ENCODE peak calls at places on chromosomes 3 and 15, in six cellular contexts. M, U, L, V, B and E are unnamed samples.
A peak's percentile ranks its signal among the peaks of the same experiment; 100 is the strongest.

GRCh38 chr3:105676621-105677300 is 192.1 kb downstream of the CBLB start:
- DNase-seq in M (no peak), U (no peak), L (no peak), V (no peak), B (no peak), E (no peak)

GRCh38 chr3:31981206-31982181 is at the start of the genes OSBPL10 and ZNF860:
- DNase-seq in M (peak; percentile 53), U (peak; percentile 74), L (peak; percentile 28), V (peak; percentile 73), B (peak; percentile 95), E (peak; percentile 87)

GRCh38 chr3:16124636-16125035 is 49.8 kb upstream of the GALNT15 start:
- DNase-seq in M (no peak), U (no peak), L (no peak), V (no peak), B (no peak), E (no peak)

GRCh38 chr3:138867996-138868395 is 33.3 kb upstream of the PIK3CB start:
- DNase-seq in M (no peak), U (no peak), L (no peak), V (no peak), B (peak; percentile 59), E (no peak)

GRCh38 chr3:111151438-111151837 is 79.8 kb downstream of the NECTIN3 start:
- DNase-seq in M (no peak), U (no peak), L (no peak), V (peak; percentile 27), B (no peak), E (no peak)

GRCh38 chr15:40594429-40594836 is 384 bp downstream of the KNL1 start:
- DNase-seq in M (peak; percentile 54), U (peak; percentile 71), L (peak; percentile 83), V (peak; percentile 38), B (no peak), E (peak; percentile 17)

GRCh38 chr3:101849714-101850326 is 506 bp downstream of the NFKBIZ start:
- DNase-seq in M (no peak), U (peak; percentile 55), L (peak; percentile 55), V (no peak), B (peak; percentile 40), E (peak; percentile 69)

GRCh38 chr3:79297242-79297641 is 470.6 kb downstream of the ROBO1 start:
- DNase-seq in M (no peak), U (no peak), L (no peak), V (peak; percentile 51), B (peak; percentile 31), E (no peak)

GRCh38 chr3:15637131-15637951 is 35.8 kb downstream of the BTD start:
- DNase-seq in M (no peak), U (no peak), L (no peak), V (no peak), B (peak; percentile 76), E (no peak)

GRCh38 chr3:150469031-150469930 is 61.2 kb downstream of the TSC22D2 start:
- DNase-seq in M (peak; percentile 80), U (no peak), L (peak; percentile 89), V (peak; percentile 39), B (peak; percentile 88), E (peak; percentile 9)
- TF ChIP-seq JUN in M (no peak), U (no peak), L (peak; percentile 95), V (no peak), B (peak; percentile 90), E (no peak)

DNA sequence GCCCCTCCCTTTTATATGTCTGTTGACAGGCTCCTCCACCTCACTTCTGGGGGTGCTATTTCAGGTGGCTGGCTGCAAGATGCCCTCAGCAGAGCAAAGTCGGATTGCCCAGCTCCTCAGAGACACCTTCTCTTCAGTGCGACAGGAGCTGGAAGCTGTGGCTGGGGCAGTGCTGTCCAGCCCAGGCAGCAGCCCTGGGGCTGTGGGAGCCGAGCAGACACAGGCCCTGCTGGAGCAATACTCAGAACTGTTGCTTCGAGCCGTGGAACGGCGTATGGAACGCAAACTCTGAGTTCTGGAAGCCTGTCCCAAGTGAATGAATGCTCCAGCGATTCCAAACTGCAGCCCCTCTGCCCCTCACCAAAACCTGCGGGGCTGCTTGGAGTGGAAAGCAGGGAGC is 2.7 kb upstream of the JMJD7 start:
- DNase-seq in M (no peak), U (no peak), L (no peak), V (no peak), B (no peak), E (no peak)
- TF ChIP-seq JUN in M (no peak), U (no peak), L (no peak), V (no peak), B (no peak), E (no peak)

GRCh38 chr15:51783967-51784366 is 32.6 kb downstream of the TMOD2 start:
- DNase-seq in M (no peak), U (no peak), L (no peak), V (no peak), B (no peak), E (no peak)

GRCh38 chr15:51781506-51781905 is 30.1 kb downstream of the TMOD2 start:
- DNase-seq in M (no peak), U (no peak), L (no peak), V (no peak), B (no peak), E (no peak)

GRCh38 chr15:51776952-51777574 is 25.7 kb downstream of the TMOD2 start:
- DNase-seq in M (peak; percentile 88), U (peak; percentile 67), L (peak; percentile 87), V (peak; percentile 74), B (peak; percentile 80), E (peak; percentile 63)

GRCh38 chr15:51782357-51782896 is 31.0 kb downstream of the TMOD2 start:
- DNase-seq in M (peak; percentile 54), U (no peak), L (peak; percentile 52), V (no peak), B (peak; percentile 25), E (no peak)

DNA sequence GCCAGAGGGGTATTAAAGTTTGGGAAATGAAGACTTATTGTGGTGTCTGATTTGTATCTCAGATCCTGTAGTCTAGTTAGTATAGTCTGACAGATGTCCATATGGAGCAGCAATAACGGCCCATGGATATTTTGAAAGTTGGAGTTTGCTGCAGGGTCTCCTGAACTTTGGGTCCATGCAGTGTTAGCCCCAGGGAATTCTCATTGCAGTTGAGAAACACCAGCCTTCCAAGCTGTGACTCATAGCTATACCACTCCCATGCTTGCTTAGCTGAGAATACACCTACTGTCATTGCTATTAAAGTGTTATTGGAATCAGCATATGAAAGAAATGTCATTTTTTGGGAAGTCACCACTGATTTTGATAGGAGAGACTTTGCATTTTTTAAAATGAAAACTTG is 29.2 kb downstream of the TMOD2 start:
- DNase-seq in M (no peak), U (no peak), L (no peak), V (no peak), B (no peak), E (no peak)
- TF ChIP-seq JUN in M (no peak), U (no peak), L (no peak), V (no peak), B (no peak), E (no peak)

GRCh38 chr15:25508369-25509002 is 69.7 kb upstream of the UBE3A start:
- DNase-seq in M (peak; percentile 6), U (no peak), L (peak; percentile 52), V (peak; percentile 7), B (no peak), E (no peak)
- TF ChIP-seq JUN in M (no peak), U (no peak), L (no peak), V (no peak), B (no peak), E (no peak)

GRCh38 chr3:125043599-125044151 is 12.1 kb downstream of the HEG1 start:
- DNase-seq in M (no peak), U (no peak), L (no peak), V (no peak), B (peak; percentile 74), E (no peak)
- TF ChIP-seq JUN in M (no peak), U (no peak), L (no peak), V (no peak), B (no peak), E (no peak)